ENCODE peak calls at places on chromosome 9, in four cellular contexts. One of them, this sample, is unnamed.

GRCh38 chr9:91930475-91930874 is 19.6 kb downstream of the ROR2 start:
- DNase-seq in breast epithelium: no peak
- DNase-seq in T-helper 1 cell: no peak
- DNase-seq in PC-3: no peak
- DNase-seq in this sample: no peak

GRCh38 chr9:129610473-129611301 is 10.2 kb downstream of the C9orf50 start:
- DNase-seq in breast epithelium: peak
- DNase-seq in T-helper 1 cell: peak
- DNase-seq in PC-3: peak
- DNase-seq in this sample: peak

GRCh38 chr9:124256517-124257069 is 1.2 kb upstream of the NEK6 start:
- DNase-seq in breast epithelium: no peak
- DNase-seq in T-helper 1 cell: no peak
- DNase-seq in PC-3: peak
- DNase-seq in this sample: no peak

GRCh38 chr9:34716711-34717110 is 6.8 kb upstream of the CCL21 start:
- DNase-seq in breast epithelium: no peak
- DNase-seq in T-helper 1 cell: no peak
- DNase-seq in PC-3: no peak
- DNase-seq in this sample: no peak

GRCh38 chr9:106941901-106942300 is 78.9 kb downstream of the ZNF462 start:
- DNase-seq in breast epithelium: no peak
- DNase-seq in T-helper 1 cell: no peak
- DNase-seq in PC-3: no peak
- DNase-seq in this sample: no peak

GRCh38 chr9:967851-968641 is 8.4 kb upstream of the DMRT3 start:
- DNase-seq in breast epithelium: no peak
- DNase-seq in T-helper 1 cell: no peak
- DNase-seq in PC-3: no peak
- DNase-seq in this sample: no peak

GRCh38 chr9:137369111-137369787 is 53.7 kb downstream of the EXD3 start:
- DNase-seq in breast epithelium: peak
- DNase-seq in T-helper 1 cell: no peak
- DNase-seq in PC-3: no peak
- DNase-seq in this sample: no peak

GRCh38 chr9:14779566-14780022 is 57.1 kb upstream of the CER1 start:
- DNase-seq in breast epithelium: no peak
- DNase-seq in T-helper 1 cell: no peak
- DNase-seq in PC-3: no peak
- DNase-seq in this sample: no peak

GRCh38 chr9:125142560-125143376 is 560 bp downstream of the SCAI start:
- DNase-seq in breast epithelium: no peak
- DNase-seq in T-helper 1 cell: no peak
- DNase-seq in PC-3: no peak
- DNase-seq in this sample: no peak

GRCh38 chr9:91138760-91139159 is 223.0 kb downstream of the AUH start:
- DNase-seq in breast epithelium: no peak
- DNase-seq in T-helper 1 cell: no peak
- DNase-seq in PC-3: peak
- DNase-seq in this sample: no peak

GRCh38 chr9:99162759-99163364 is 57.9 kb downstream of the TGFBR1 start:
- DNase-seq in breast epithelium: no peak
- DNase-seq in T-helper 1 cell: no peak
- DNase-seq in PC-3: peak
- DNase-seq in this sample: no peak

GRCh38 chr9:110875275-110875674 is 163.0 kb downstream of the LPAR1 start:
- DNase-seq in breast epithelium: no peak
- DNase-seq in T-helper 1 cell: no peak
- DNase-seq in PC-3: no peak
- DNase-seq in this sample: no peak

GRCh38 chr9:131960311-131960710 is 119.4 kb downstream of the MED27 start:
- DNase-seq in breast epithelium: no peak
- DNase-seq in T-helper 1 cell: no peak
- DNase-seq in PC-3: peak
- DNase-seq in this sample: no peak

GRCh38 chr9:75181748-75182147 is 93.4 kb downstream of the OSTF1 start:
- DNase-seq in breast epithelium: no peak
- DNase-seq in T-helper 1 cell: no peak
- DNase-seq in PC-3: peak
- DNase-seq in this sample: no peak

GRCh38 chr9:118809160-118809625 is 560.0 kb downstream of the BRINP1 start:
- DNase-seq in breast epithelium: no peak
- DNase-seq in T-helper 1 cell: no peak
- DNase-seq in PC-3: no peak
- DNase-seq in this sample: no peak

GRCh38 chr9:1337169-1337568 is 287.0 kb downstream of the DMRT2 start:
- DNase-seq in breast epithelium: no peak
- DNase-seq in T-helper 1 cell: no peak
- DNase-seq in PC-3: peak
- DNase-seq in this sample: no peak

GRCh38 chr9:29214162-29214520 is 1640.9 kb upstream of the C9orf72 start:
- DNase-seq in breast epithelium: no peak
- DNase-seq in T-helper 1 cell: no peak
- DNase-seq in PC-3: peak
- DNase-seq in this sample: no peak

GRCh38 chr9:87119328-87119881 is 172.1 kb upstream of the GAS1 start:
- DNase-seq in breast epithelium: peak
- DNase-seq in T-helper 1 cell: no peak
- DNase-seq in PC-3: peak
- DNase-seq in this sample: no peak

GRCh38 chr9:133876144-133876543 is 116.0 kb downstream of the VAV2 start:
- DNase-seq in breast epithelium: no peak
- DNase-seq in T-helper 1 cell: no peak
- DNase-seq in PC-3: no peak
- DNase-seq in this sample: no peak

GRCh38 chr9:6538666-6539071 is 106.9 kb downstream of the GLDC start:
- DNase-seq in breast epithelium: no peak
- DNase-seq in T-helper 1 cell: no peak
- DNase-seq in PC-3: no peak
- DNase-seq in this sample: no peak

GRCh38 chr9:38423939-38424843 is at the start of gene IGFBPL1:
- DNase-seq in breast epithelium: no peak
- DNase-seq in T-helper 1 cell: no peak
- DNase-seq in PC-3: no peak
- DNase-seq in this sample: no peak

GRCh38 chr9:34124923-34125322 is 1.6 kb downstream of the DCAF12 start:
- DNase-seq in breast epithelium: no peak
- DNase-seq in T-helper 1 cell: no peak
- DNase-seq in PC-3: peak
- DNase-seq in this sample: no peak

GRCh38 chr9:134061019-134061687 is 6.7 kb downstream of the BRD3 start:
- DNase-seq in breast epithelium: no peak
- DNase-seq in T-helper 1 cell: no peak
- DNase-seq in PC-3: no peak
- DNase-seq in this sample: no peak

GRCh38 chr9:37617837-37618236 is 25.4 kb upstream of the TOMM5 start:
- DNase-seq in breast epithelium: no peak
- DNase-seq in T-helper 1 cell: no peak
- DNase-seq in PC-3: peak
- DNase-seq in this sample: no peak

GRCh38 chr9:131275332-131276106 is 791 bp downstream of the FAM78A start:
- DNase-seq in breast epithelium: no peak
- DNase-seq in T-helper 1 cell: no peak
- DNase-seq in PC-3: no peak
- DNase-seq in this sample: no peak

GRCh38 chr9:90365646-90366045 is 277.0 kb downstream of the DIRAS2 start:
- DNase-seq in breast epithelium: no peak
- DNase-seq in T-helper 1 cell: no peak
- DNase-seq in PC-3: no peak
- DNase-seq in this sample: no peak

GRCh38 chr9:108776920-108777650 is 78.7 kb downstream of the ACTL7B start:
- DNase-seq in breast epithelium: no peak
- DNase-seq in T-helper 1 cell: no peak
- DNase-seq in PC-3: peak
- DNase-seq in this sample: no peak

GRCh38 chr9:32969270-32969669 is 32.2 kb downstream of the APTX start:
- DNase-seq in breast epithelium: no peak
- DNase-seq in T-helper 1 cell: no peak
- DNase-seq in PC-3: no peak
- DNase-seq in this sample: no peak

GRCh38 chr9:4740373-4740622 is 704 bp downstream of the AK3 start:
- DNase-seq in breast epithelium: no peak
- DNase-seq in T-helper 1 cell: no peak
- DNase-seq in PC-3: peak
- DNase-seq in this sample: no peak

GRCh38 chr9:131656356-131657030 is 83.4 kb downstream of the RAPGEF1 start:
- DNase-seq in breast epithelium: no peak
- DNase-seq in T-helper 1 cell: peak
- DNase-seq in PC-3: no peak
- DNase-seq in this sample: peak

GRCh38 chr9:107190031-107190935 is 92.8 kb upstream of the RAD23B start:
- DNase-seq in breast epithelium: no peak
- DNase-seq in T-helper 1 cell: no peak
- DNase-seq in PC-3: peak
- DNase-seq in this sample: no peak

GRCh38 chr9:99073985-99074901 is 30.7 kb upstream of the TGFBR1 start:
- DNase-seq in breast epithelium: no peak
- DNase-seq in T-helper 1 cell: no peak
- DNase-seq in PC-3: no peak
- DNase-seq in this sample: no peak

GRCh38 chr9:26145938-26146337 is 467.7 kb upstream of the TUSC1 start:
- DNase-seq in breast epithelium: no peak
- DNase-seq in T-helper 1 cell: no peak
- DNase-seq in PC-3: no peak
- DNase-seq in this sample: no peak

GRCh38 chr9:134544388-134545212 is 97.0 kb upstream of the COL5A1 start:
- DNase-seq in breast epithelium: no peak
- DNase-seq in T-helper 1 cell: no peak
- DNase-seq in PC-3: peak
- DNase-seq in this sample: no peak

GRCh38 chr9:120480707-120481106 is 99.3 kb downstream of the CDK5RAP2 start:
- DNase-seq in breast epithelium: no peak
- DNase-seq in T-helper 1 cell: no peak
- DNase-seq in PC-3: no peak
- DNase-seq in this sample: no peak

GRCh38 chr9:119907056-119907455 is 537.8 kb upstream of the BRINP1 start:
- DNase-seq in breast epithelium: no peak
- DNase-seq in T-helper 1 cell: no peak
- DNase-seq in PC-3: no peak
- DNase-seq in this sample: no peak